ENCODE peak calls at places on chromosomes 1 and 21, in four cellular contexts. U is fibroblast of lung, T is body of pancreas, D is H9. F is an unnamed sample.

GRCh38 chr1:185646202-185646683 is 87.9 kb upstream of the HMCN1 start:
- DNase-seq in T (peak; percentile 71), U (peak; percentile 94), D (peak; percentile 79), F (no peak)

GRCh38 chr1:62307516-62308492 is 11.4 kb downstream of the KANK4 start:
- DNase-seq in D (no peak), T (peak; percentile 48), U (no peak), F (no peak)

GRCh38 chr21:42690586-42690985 is 37.2 kb downstream of the PDE9A start:
- DNase-seq in U (no peak), T (no peak), D (no peak), F (no peak)

GRCh38 chr1:163701783-163702182 is 380.0 kb downstream of the NUF2 start:
- DNase-seq in T (no peak), D (no peak), U (no peak), F (no peak)

GRCh38 chr1:54207287-54207686 is 7.3 kb downstream of the MRPL37 start:
- DNase-seq in D (no peak), T (no peak), U (no peak), F (no peak)

GRCh38 chr1:15681346-15682290 is 2.5 kb upstream of the PLEKHM2 start:
- DNase-seq in T (no peak), U (no peak), D (no peak), F (no peak)

GRCh38 chr1:22262583-22262982 is 119.7 kb upstream of the WNT4 start:
- DNase-seq in U (no peak), D (peak; percentile 90), T (peak; percentile 46), F (no peak)

GRCh38 chr1:234980657-234981396 is 147.8 kb downstream of the TOMM20 start:
- DNase-seq in T (peak; percentile 67), D (no peak), U (peak; percentile 98), F (peak; percentile 36)

GRCh38 chr21:46317710-46318463 is 5.8 kb downstream of the C21orf58 start:
- DNase-seq in U (no peak), T (peak; percentile 58), D (peak; percentile 65), F (no peak)

GRCh38 chr1:93579891-93580290 is 101.7 kb downstream of the BCAR3 start:
- DNase-seq in T (peak; percentile 56), U (peak; percentile 96), D (no peak), F (no peak)

GRCh38 chr1:147504801-147505303 is 36.4 kb upstream of the BCL9 start:
- DNase-seq in U (peak; percentile 46), T (no peak), D (peak; percentile 94), F (no peak)

GRCh38 chr1:181525104-181525721 is 41.9 kb downstream of the CACNA1E start:
- DNase-seq in U (no peak), T (no peak), D (no peak), F (no peak)

GRCh38 chr1:67668660-67669059 is 16.3 kb upstream of the GADD45A start:
- DNase-seq in T (no peak), U (no peak), D (no peak), F (no peak)

GRCh38 chr1:192986110-192986747 is 72.9 kb downstream of the UCHL5 start:
- DNase-seq in T (no peak), U (no peak), D (no peak), F (no peak)

GRCh38 chr1:38235705-38236104 is 189.1 kb upstream of the POU3F1 start:
- DNase-seq in T (no peak), D (no peak), U (peak; percentile 8), F (no peak)

GRCh38 chr1:19877351-19877750 is 4.8 kb upstream of the OTUD3 start:
- DNase-seq in D (no peak), T (no peak), U (no peak), F (no peak)

GRCh38 chr1:80248886-80249285 is 1242.4 kb upstream of the ADGRL4 start:
- DNase-seq in T (no peak), D (no peak), U (peak; percentile 35), F (no peak)

GRCh38 chr1:32881871-32882850 is 4.1 kb upstream of the HPCA start:
- DNase-seq in T (no peak), D (no peak), U (no peak), F (no peak)

GRCh38 chr21:39397651-39398385 is 47.8 kb downstream of the LCA5L start:
- DNase-seq in D (no peak), U (no peak), T (no peak), F (no peak)

GRCh38 chr1:9324246-9325096 is 31.8 kb downstream of the SPSB1 start:
- DNase-seq in U (no peak), D (no peak), T (no peak), F (no peak)

GRCh38 chr1:27481994-27482620 is 7.9 kb downstream of the WASF2 start:
- DNase-seq in U (no peak), D (no peak), T (no peak), F (no peak)
- H3K27ac ChIP-seq in U (no peak overlapping the region), D (no peak overlapping the region), T (no peak overlapping the region), F (no peak overlapping the region)

DNA sequence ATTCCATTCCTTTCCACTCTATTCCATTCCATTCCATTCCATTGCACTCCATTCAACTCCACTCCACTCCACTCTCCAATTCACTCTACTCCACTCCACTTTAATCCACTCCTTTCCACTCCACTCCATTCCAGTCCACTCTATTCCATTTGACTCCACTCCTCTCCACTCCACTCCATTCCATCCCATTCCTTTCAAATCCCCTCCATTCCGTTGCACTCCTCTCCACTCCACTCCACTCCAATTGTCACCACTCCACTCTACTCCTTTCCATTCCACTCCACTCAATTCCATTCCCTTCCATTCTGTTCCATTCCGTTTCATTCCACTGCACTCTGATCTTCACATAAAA is 2563.7 kb upstream of the TPTE start:
- DNase-seq in T (no peak), U (no peak), D (no peak), F (no peak)
- H3K9me3 ChIP-seq in T (no peaks in the 10 kb centered on the region), U (peaks cover 17% of the 10 kb centered on the region), D (peaks cover 24% of the 10 kb centered on the region), F (peaks cover 42% of the 10 kb centered on the region)

GRCh38 chr1:117638759-117639158 is 32.9 kb downstream of the TENT5C start:
- DNase-seq in T (no peak), U (no peak), D (no peak), F (no peak)
- H3K27ac ChIP-seq in T (no peak overlapping the region), U (no peak overlapping the region), D (no peak overlapping the region), F (no peak overlapping the region)

GRCh38 chr21:25500598-25500997 is 106.7 kb downstream of the MRPL39 start:
- DNase-seq in D (no peak), U (no peak), T (no peak), F (no peak)
- H3K9me3 ChIP-seq in D (no peaks in the 10 kb centered on the region), U (no peaks in the 10 kb centered on the region), T (no peaks in the 10 kb centered on the region), F (no peaks in the 10 kb centered on the region)

DNA sequence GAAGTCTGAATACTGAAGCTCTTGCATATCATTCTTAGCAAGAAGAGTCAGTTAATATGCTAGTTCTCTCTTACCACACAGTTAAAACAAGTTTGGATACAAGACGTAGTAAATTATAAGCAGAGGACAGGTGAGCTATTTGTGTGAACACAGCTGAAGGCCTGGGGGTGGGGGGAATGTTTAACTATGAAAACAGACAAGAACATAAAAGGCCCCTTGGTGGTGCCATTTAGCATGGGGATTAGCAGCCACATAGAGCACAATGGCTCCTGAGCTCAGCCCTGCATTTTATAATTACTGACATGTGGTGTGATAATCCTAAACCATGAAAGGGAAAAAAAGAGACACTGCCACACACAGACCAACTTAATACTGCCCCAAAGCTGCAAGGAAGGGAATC is 94.8 kb downstream of the TGFBR3 start:
- DNase-seq in T (peak; percentile 58), D (no peak), U (no peak), F (no peak)
- H3K27ac ChIP-seq in T (no peak overlapping the region), D (no peak overlapping the region), U (no peak overlapping the region), F (no peak overlapping the region)

GRCh38 chr1:152466217-152466616 is 44.4 kb upstream of the LCE5A start:
- DNase-seq in T (no peak), U (no peak), D (no peak), F (no peak)
- H3K9me3 ChIP-seq in T (no peaks in the 10 kb centered on the region), U (no peaks in the 10 kb centered on the region), D (peaks cover 39% of the 10 kb centered on the region), F (no peaks in the 10 kb centered on the region)

DNA sequence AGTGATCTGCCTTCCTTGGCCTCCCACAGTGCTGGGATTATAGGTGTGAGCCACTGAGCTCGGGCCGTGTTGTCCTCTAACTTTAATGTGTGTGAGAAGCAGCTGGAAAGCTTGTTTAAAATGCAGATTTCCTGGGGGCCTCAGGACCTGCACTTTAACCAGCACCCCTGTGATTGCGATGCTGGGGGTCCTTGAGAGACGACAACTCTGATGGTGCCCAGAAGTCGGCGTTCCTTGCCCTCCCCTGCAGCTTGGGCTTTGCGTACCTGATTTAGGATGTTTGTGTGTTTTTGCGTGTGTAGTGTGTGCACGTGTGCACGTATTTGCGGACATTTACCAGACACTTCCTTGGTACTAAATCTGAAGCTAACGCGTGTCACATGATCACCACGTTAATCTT is 10.9 kb downstream of the IFNGR2 start:
- DNase-seq in T (no peak), D (no peak), U (no peak), F (no peak)
- H3K27ac ChIP-seq in T (peak overlapping the region; percentile 76), D (no peak overlapping the region), U (no peak overlapping the region), F (no peak overlapping the region)

DNA sequence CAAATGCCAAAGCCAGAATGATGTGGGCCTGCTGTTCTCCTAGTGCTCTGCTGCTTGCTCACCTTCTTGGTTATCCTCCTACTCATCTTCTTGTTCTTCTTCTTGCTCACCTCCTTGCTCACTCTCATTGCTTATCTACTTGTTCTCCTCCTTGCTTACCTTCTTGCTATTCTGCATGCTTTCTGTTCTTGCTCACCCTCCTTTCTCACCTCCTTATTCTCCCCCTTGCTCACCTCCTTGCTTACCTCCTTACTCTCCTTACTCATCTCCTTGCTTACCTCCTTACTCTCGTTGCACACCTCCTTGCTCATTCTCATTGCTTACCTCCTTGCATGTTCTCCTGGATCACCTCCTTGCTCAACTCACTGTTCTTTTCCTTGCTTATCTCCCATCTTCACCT is at the start of gene OR14I1:
- DNase-seq in T (no peak), D (no peak), U (no peak), F (no peak)
- H3K9me3 ChIP-seq in T (no peaks in the 10 kb centered on the region), D (peaks cover 82% of the 10 kb centered on the region), U (no peaks in the 10 kb centered on the region), F (no peaks in the 10 kb centered on the region)

GRCh38 chr1:172897738-172898137 is 153.0 kb downstream of the TNFSF18 start:
- DNase-seq in U (peak; percentile 64), D (no peak), T (no peak), F (no peak)

GRCh38 chr1:172900359-172900997 is 150.3 kb downstream of the TNFSF18 start:
- DNase-seq in D (no peak), U (no peak), T (no peak), F (no peak)

GRCh38 chr1:172895761-172896160 is 155.0 kb downstream of the TNFSF18 start:
- DNase-seq in U (no peak), D (no peak), T (no peak), F (no peak)

GRCh38 chr1:172902200-172902599 is 148.5 kb downstream of the TNFSF18 start:
- DNase-seq in U (no peak), D (no peak), T (no peak), F (no peak)

DNA sequence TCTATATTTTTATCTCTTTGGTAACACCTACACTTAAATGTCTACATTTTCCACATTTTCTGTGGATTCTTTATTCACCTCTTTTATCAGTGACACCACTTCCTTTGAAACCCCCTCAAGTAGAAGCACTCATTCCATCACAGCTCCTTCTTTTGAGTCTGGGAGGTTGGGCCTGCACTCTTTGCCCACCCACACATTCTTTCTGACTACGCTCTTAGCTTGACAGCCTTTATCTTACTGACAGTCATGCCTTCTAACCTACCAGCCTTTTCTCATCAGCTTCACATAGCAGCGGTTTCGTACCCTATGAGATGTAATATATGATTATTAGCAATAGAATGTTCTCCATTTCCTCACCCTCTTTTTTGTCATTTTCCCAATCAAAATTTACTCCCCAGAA is 151.9 kb downstream of the TNFSF18 start:
- DNase-seq in U (peak; percentile 37), T (no peak), D (no peak), F (no peak)
- H3K27ac ChIP-seq in U (no peak overlapping the region), T (no peak overlapping the region), D (no peak overlapping the region), F (no peak overlapping the region)